ENCODE peak calls at places on chromosomes 11 and 22, in seven cellular contexts. L, O, R, V, D, H and W are unnamed samples.

GRCh38 chr11:13972958-13973357 is 10.4 kb downstream of the SPON1 start:
- DNase-seq in H (no peak), D (no peak), R (no peak), L (no peak), V (no peak), O (no peak), W (no peak)

GRCh38 chr22:39343259-39344045 is 6.3 kb upstream of the SYNGR1 start:
- DNase-seq in R (peak), V (peak), O (peak), D (peak), H (peak), L (peak), W (peak)

GRCh38 chr11:23732026-23732425 is 764.8 kb upstream of the LUZP2 start:
- DNase-seq in O (no peak), H (no peak), D (no peak), V (no peak), R (peak), L (no peak), W (peak)

GRCh38 chr11:2930705-2931415 is 1.6 kb upstream of the PHLDA2 start:
- DNase-seq in L (peak), V (peak), O (peak), D (peak), R (peak), H (no peak), W (peak)

GRCh38 chr11:518463-519202 is 11.6 kb upstream of the RNH1 start:
- DNase-seq in O (peak), H (peak), R (peak), D (peak), L (peak), V (peak), W (peak)

GRCh38 chr22:44828193-44828592 is 75.8 kb downstream of the ARHGAP8 start:
- DNase-seq in O (no peak), H (no peak), L (peak), D (no peak), V (peak), R (no peak), W (no peak)

GRCh38 chr11:129815596-129816461 is at the start of gene TMEM45B:
- DNase-seq in O (no peak), D (peak), R (no peak), L (peak), V (peak), H (no peak), W (no peak)

GRCh38 chr11:75966546-75967287 is 151.7 kb downstream of the UVRAG start:
- DNase-seq in R (peak), V (peak), O (peak), D (no peak), L (no peak), H (no peak), W (peak)

GRCh38 chr11:125345706-125346561 is 150.1 kb downstream of the FEZ1 start:
- DNase-seq in V (peak), H (peak), O (peak), L (peak), D (peak), R (peak), W (peak)

GRCh38 chr22:35725521-35725920 is 7.8 kb downstream of the APOL5 start:
- DNase-seq in L (no peak), V (no peak), D (no peak), O (no peak), H (no peak), R (no peak), W (no peak)

GRCh38 chr11:76639621-76640020 is 30.9 kb downstream of the LRRC32 start:
- DNase-seq in D (no peak), V (no peak), H (no peak), R (no peak), O (no peak), L (no peak), W (no peak)

GRCh38 chr11:134464981-134465730 is 53.1 kb upstream of the B3GAT1 start:
- DNase-seq in O (no peak), V (no peak), R (no peak), D (no peak), H (no peak), L (no peak), W (no peak)

GRCh38 chr22:29245626-29246385 is 22.0 kb downstream of the RHBDD3 start:
- DNase-seq in H (peak), D (peak), O (peak), L (peak), R (peak), V (peak), W (peak)

GRCh38 chr22:49789289-49790141 is 38.2 kb downstream of the BRD1 start:
- DNase-seq in R (peak), L (no peak), O (no peak), D (no peak), H (no peak), V (no peak), W (no peak)

GRCh38 chr11:90744169-90744568 is 521.3 kb upstream of the CHORDC1 start:
- DNase-seq in V (no peak), R (no peak), L (no peak), H (no peak), D (no peak), O (no peak), W (no peak)

GRCh38 chr11:65653229-65654225 is 9.2 kb downstream of the RELA start:
- DNase-seq in D (peak), H (peak), O (no peak), L (no peak), R (no peak), V (no peak), W (no peak)

GRCh38 chr11:111230122-111230465 is 15.4 kb upstream of the POU2AF2 start:
- DNase-seq in D (no peak), L (no peak), O (no peak), H (no peak), V (no peak), R (no peak), W (no peak)

GRCh38 chr22:33038131-33038772 is 19.9 kb downstream of the SYN3 start:
- DNase-seq in H (no peak), R (no peak), L (peak), O (peak), D (no peak), V (no peak), W (peak)

GRCh38 chr11:45919806-45920530 is 2.3 kb upstream of the PEX16 start:
- DNase-seq in V (no peak), O (no peak), D (peak), H (no peak), R (no peak), L (peak), W (no peak)

GRCh38 chr11:134224710-134225662 is 515 bp downstream of the VPS26B start:
- DNase-seq in R (peak), V (peak), H (peak), O (peak), L (peak), D (peak), W (no peak)

GRCh38 chr11:67118059-67118766 is 850 bp upstream of the KDM2A start:
- DNase-seq in L (no peak), H (peak), D (peak), R (no peak), V (no peak), O (no peak), W (no peak)

GRCh38 chr11:114149689-114150407 is 90.3 kb downstream of the ZBTB16 start:
- DNase-seq in R (no peak), L (no peak), H (no peak), D (no peak), O (no peak), V (no peak), W (no peak)

GRCh38 chr11:114953039-114953438 is 274.7 kb downstream of the NXPE2 start:
- DNase-seq in D (no peak), O (no peak), R (no peak), H (no peak), V (no peak), L (peak), W (no peak)

GRCh38 chr22:18023509-18024275 is 669 bp downstream of the MICAL3 start:
- DNase-seq in O (peak), L (peak), H (peak), V (peak), R (peak), D (peak), W (no peak)

GRCh38 chr11:47447906-47448305 is 1.0 kb downstream of the RAPSN start:
- DNase-seq in R (no peak), L (no peak), D (no peak), H (no peak), O (no peak), V (no peak), W (no peak)

GRCh38 chr11:75158241-75158640 is 7.3 kb downstream of the SLCO2B1 start:
- DNase-seq in V (no peak), H (no peak), O (no peak), R (no peak), D (no peak), L (no peak), W (no peak)

GRCh38 chr22:47101321-47101885 is 339.0 kb downstream of the TBC1D22A start:
- DNase-seq in R (no peak), V (no peak), L (no peak), D (no peak), H (no peak), O (no peak), W (no peak)

GRCh38 chr11:68282141-68282860 is 10.5 kb upstream of the C11orf24 start:
- DNase-seq in D (no peak), V (no peak), O (peak), R (no peak), H (no peak), L (no peak), W (no peak)

GRCh38 chr11:64072403-64072802 is 36.7 kb downstream of the FLRT1 start:
- DNase-seq in H (no peak), R (no peak), D (no peak), L (no peak), V (no peak), O (no peak), W (no peak)

GRCh38 chr22:40107756-40108437 is 69.8 kb upstream of the TNRC6B start:
- DNase-seq in D (no peak), O (peak), L (no peak), V (peak), R (peak), H (peak), W (no peak)

GRCh38 chr11:117378966-117379865 is 51.6 kb downstream of the CEP164 start:
- DNase-seq in O (no peak), R (no peak), H (no peak), V (no peak), L (no peak), D (no peak), W (no peak)

GRCh38 chr11:120316880-120317688 is 8.0 kb upstream of the TLCD5 start:
- DNase-seq in L (no peak), R (peak), O (peak), H (peak), V (peak), D (peak), W (no peak)

GRCh38 chr11:125154380-125155099 is 10.0 kb upstream of the PKNOX2 start:
- DNase-seq in O (no peak), H (no peak), V (no peak), D (no peak), R (no peak), L (no peak), W (no peak)

GRCh38 chr11:46247664-46248063 is 29.8 kb upstream of the CREB3L1 start:
- DNase-seq in D (no peak), H (no peak), O (peak), R (peak), V (peak), L (peak), W (peak)

GRCh38 chr11:61897387-61898246 is 6.3 kb upstream of the FADS3 start:
- DNase-seq in H (peak), O (peak), D (peak), R (peak), L (peak), V (peak), W (peak)

GRCh38 chr11:95148421-95148820 is 58.8 kb downstream of the ENDOD1 start:
- DNase-seq in D (no peak), O (peak), V (no peak), H (no peak), L (no peak), R (no peak), W (no peak)

GRCh38 chr11:95149659-95150294 is 60.1 kb downstream of the ENDOD1 start:
- DNase-seq in D (no peak), H (peak), O (peak), V (peak), R (no peak), L (peak), W (no peak)

GRCh38 chr11:95148938-95149337 is 59.3 kb downstream of the ENDOD1 start:
- DNase-seq in V (no peak), R (no peak), D (no peak), L (no peak), H (no peak), O (no peak), W (no peak)

GRCh38 chr11:95145430-95146063 is 55.9 kb downstream of the ENDOD1 start:
- DNase-seq in R (no peak), O (no peak), D (no peak), V (no peak), H (no peak), L (no peak), W (no peak)

DNA sequence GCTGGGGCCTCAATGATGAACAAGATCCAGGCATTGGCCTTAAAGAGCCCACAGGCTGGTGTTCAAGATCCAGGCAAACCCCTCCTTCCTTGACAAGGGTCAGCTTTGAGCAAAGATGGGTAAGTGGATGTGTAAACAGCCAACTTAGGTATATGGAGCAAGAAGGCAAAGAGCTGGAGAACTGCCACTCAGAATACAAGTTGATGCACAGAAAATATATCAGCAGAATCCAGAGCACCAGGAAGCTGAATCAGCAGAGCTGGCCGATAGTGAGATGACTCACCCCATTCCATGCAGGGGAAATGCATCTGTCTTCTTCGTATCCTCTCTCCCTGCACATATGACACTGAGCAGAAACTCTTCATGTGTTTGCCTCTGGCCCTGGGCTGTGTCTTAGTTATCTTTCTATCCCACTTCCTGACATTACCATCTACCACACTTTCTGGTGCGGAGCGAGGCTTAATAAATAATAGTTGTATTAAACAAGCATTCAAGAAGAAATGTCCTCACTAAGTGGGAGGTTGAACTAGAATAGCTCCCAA is 57.8 kb downstream of the ENDOD1 start:
- DNase-seq in R (peak), V (peak), O (peak), H (peak), L (no peak), D (no peak), W (peak)
- H3K27ac ChIP-seq in R (peak), V (peak), O (peak), H (peak), L (no peak), D (no peak), W (peak)

DNA sequence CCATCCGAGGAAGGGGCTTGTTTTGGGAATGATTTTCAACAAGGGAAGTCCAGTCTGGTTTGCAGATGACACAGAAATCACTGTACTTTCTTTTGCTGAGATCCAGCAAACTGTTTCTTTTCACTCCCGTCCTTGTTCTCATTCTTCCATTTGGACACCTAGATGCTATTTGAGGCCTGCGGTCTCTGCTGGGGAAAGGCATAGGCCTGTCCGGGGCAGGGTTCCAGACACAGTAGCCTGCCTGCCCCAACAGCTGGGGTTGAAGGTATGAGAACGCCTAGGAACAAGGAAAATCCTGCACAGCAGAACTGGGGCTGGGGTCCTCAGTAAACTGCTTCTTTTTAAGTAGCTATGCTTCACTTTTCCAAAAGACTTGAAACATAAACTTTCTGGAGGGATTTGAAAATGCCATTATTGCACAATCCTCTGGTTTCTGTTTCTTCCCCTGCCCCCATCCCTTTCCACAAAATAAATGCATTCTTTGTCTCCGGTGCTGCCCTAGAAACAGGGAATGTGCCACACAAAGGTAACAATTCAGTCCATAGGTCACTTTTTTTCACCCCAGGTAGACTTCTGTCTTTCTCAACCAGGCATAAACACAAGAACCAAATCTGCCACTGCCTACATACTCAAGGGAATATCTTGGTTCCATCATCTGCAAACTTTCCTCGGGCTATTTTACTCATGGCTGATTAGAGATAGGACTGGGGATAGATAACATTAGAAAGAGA is 174.8 kb upstream of the MTMR2 start:
- DNase-seq in V (peak), D (no peak), R (peak), O (peak), L (no peak), H (no peak), W (no peak)
- H3K27ac ChIP-seq in V (peak), D (no peak), R (peak), O (peak), L (no peak), H (peak), W (peak)

GRCh38 chr22:21000215-21000986 is 1.5 kb downstream of the THAP7 start:
- DNase-seq in D (no peak), O (no peak), R (no peak), H (no peak), L (no peak), V (peak), W (no peak)
- H3K27ac ChIP-seq in D (peak), O (peak), R (peak), H (peak), L (no peak), V (no peak), W (no peak)

GRCh38 chr11:11722861-11723260 is 101.1 kb upstream of the GALNT18 start:
- DNase-seq in O (no peak), D (no peak), L (no peak), R (no peak), H (no peak), V (no peak), W (no peak)

GRCh38 chr11:11722246-11722645 is 100.4 kb upstream of the GALNT18 start:
- DNase-seq in D (no peak), H (no peak), R (no peak), V (no peak), O (peak), L (no peak), W (no peak)

DNA sequence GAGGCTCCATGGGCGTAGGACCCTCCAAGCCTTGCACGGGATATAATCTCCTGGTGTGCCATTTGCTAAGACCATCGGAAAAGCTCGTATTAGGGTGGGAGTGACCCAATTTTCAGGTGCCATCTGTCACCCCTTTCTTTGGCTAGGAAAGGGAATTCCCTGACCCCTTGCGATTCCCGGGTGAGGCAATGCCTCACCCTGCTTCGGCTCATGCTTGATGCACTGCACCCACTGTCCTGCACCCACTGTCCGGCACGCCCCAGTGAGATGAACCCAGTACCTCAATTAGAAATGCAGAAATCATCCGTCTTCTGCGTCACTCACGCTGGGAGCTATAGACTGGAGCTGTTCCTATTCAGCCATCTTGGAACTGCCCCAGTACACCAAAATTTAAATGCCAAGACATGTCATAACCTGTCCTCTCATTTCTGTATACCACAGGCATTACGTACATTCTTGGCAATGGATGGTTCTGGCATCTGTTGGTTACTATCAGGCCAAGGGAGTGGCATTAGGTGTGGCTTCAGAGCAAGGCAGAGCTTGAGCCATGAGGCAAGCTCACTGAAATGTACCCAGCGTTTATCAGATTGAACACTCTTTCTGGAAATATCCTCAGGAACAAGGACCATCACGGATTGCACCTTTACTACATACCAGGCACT is 95.4 kb upstream of the GALNT18 start:
- DNase-seq in R (no peak), H (no peak), L (no peak), D (no peak), O (peak), V (peak), W (no peak)
- H3K27ac ChIP-seq in R (no peak), H (no peak), L (no peak), D (no peak), O (peak), V (no peak), W (no peak)